ENCODE peak calls at places on chromosome 5, in five cellular contexts. One of them, this sample, is unnamed.

GRCh38 chr5:133195250-133195649 is 143.4 kb downstream of the HSPA4 start:
- DNase-seq in endothelial cell of umbilical vein: no peak
- DNase-seq in A549: no peak
- DNase-seq in breast epithelium: no peak
- DNase-seq in stomach: no peak
- DNase-seq in this sample: no peak

GRCh38 chr5:6525910-6526309 is 77.3 kb downstream of the UBE2QL1 start:
- DNase-seq in breast epithelium: no peak
- DNase-seq in stomach: peak
- DNase-seq in A549: peak
- DNase-seq in endothelial cell of umbilical vein: peak
- DNase-seq in this sample: peak

GRCh38 chr5:125696762-125697161 is 726.4 kb upstream of the GRAMD2B start:
- DNase-seq in A549: peak
- DNase-seq in endothelial cell of umbilical vein: no peak
- DNase-seq in stomach: no peak
- DNase-seq in breast epithelium: no peak
- DNase-seq in this sample: no peak

GRCh38 chr5:4419276-4419675 is 720.9 kb upstream of the ADAMTS16 start:
- DNase-seq in endothelial cell of umbilical vein: no peak
- DNase-seq in A549: no peak
- DNase-seq in stomach: no peak
- DNase-seq in breast epithelium: no peak
- DNase-seq in this sample: no peak

GRCh38 chr5:111486926-111487325 is 25.4 kb downstream of the STARD4 start:
- DNase-seq in breast epithelium: no peak
- DNase-seq in stomach: no peak
- DNase-seq in A549: no peak
- DNase-seq in endothelial cell of umbilical vein: no peak
- DNase-seq in this sample: no peak

GRCh38 chr5:167217097-167217743 is 1074.2 kb upstream of the WWC1 start:
- DNase-seq in breast epithelium: no peak
- DNase-seq in stomach: no peak
- DNase-seq in A549: no peak
- DNase-seq in endothelial cell of umbilical vein: no peak
- DNase-seq in this sample: no peak

GRCh38 chr5:71528206-71528605 is 58.9 kb upstream of the MCCC2 start:
- DNase-seq in stomach: no peak
- DNase-seq in endothelial cell of umbilical vein: no peak
- DNase-seq in A549: no peak
- DNase-seq in breast epithelium: no peak
- DNase-seq in this sample: no peak

GRCh38 chr5:172833691-172834569 is at the start of gene ERGIC1:
- DNase-seq in A549: peak
- DNase-seq in endothelial cell of umbilical vein: peak
- DNase-seq in stomach: peak
- DNase-seq in breast epithelium: peak
- DNase-seq in this sample: peak

GRCh38 chr5:163914911-163915310 is 409.5 kb downstream of the MAT2B start:
- DNase-seq in breast epithelium: no peak
- DNase-seq in A549: no peak
- DNase-seq in stomach: no peak
- DNase-seq in endothelial cell of umbilical vein: no peak
- DNase-seq in this sample: no peak

GRCh38 chr5:108747111-108748009 is at the start of gene FER:
- DNase-seq in breast epithelium: peak
- DNase-seq in endothelial cell of umbilical vein: peak
- DNase-seq in A549: peak
- DNase-seq in stomach: no peak
- DNase-seq in this sample: peak

GRCh38 chr5:134553816-134554215 is 28.3 kb downstream of the JADE2 start:
- DNase-seq in A549: no peak
- DNase-seq in breast epithelium: no peak
- DNase-seq in stomach: no peak
- DNase-seq in endothelial cell of umbilical vein: peak
- DNase-seq in this sample: no peak

GRCh38 chr5:114857951-114858401 is 311.7 kb downstream of the TRIM36 start:
- DNase-seq in endothelial cell of umbilical vein: no peak
- DNase-seq in stomach: no peak
- DNase-seq in breast epithelium: no peak
- DNase-seq in A549: no peak
- DNase-seq in this sample: no peak

GRCh38 chr5:52657231-52657645 is 130.5 kb upstream of the ITGA1 start:
- DNase-seq in breast epithelium: no peak
- DNase-seq in endothelial cell of umbilical vein: peak
- DNase-seq in stomach: no peak
- DNase-seq in A549: peak
- DNase-seq in this sample: peak

GRCh38 chr5:149857499-149857898 is 87.1 kb downstream of the PDE6A start:
- DNase-seq in stomach: peak
- DNase-seq in endothelial cell of umbilical vein: peak
- DNase-seq in breast epithelium: peak
- DNase-seq in A549: peak
- DNase-seq in this sample: peak

GRCh38 chr5:172413601-172414000 is 40.7 kb downstream of the SH3PXD2B start:
- DNase-seq in A549: no peak
- DNase-seq in breast epithelium: no peak
- DNase-seq in stomach: no peak
- DNase-seq in endothelial cell of umbilical vein: no peak
- DNase-seq in this sample: no peak

GRCh38 chr5:168288349-168289245 is 2.8 kb upstream of the WWC1 start:
- DNase-seq in breast epithelium: peak
- DNase-seq in A549: peak
- DNase-seq in stomach: peak
- DNase-seq in endothelial cell of umbilical vein: no peak
- DNase-seq in this sample: no peak

GRCh38 chr5:6504677-6505414 is 56.2 kb downstream of the UBE2QL1 start:
- DNase-seq in endothelial cell of umbilical vein: no peak
- DNase-seq in A549: peak
- DNase-seq in stomach: no peak
- DNase-seq in breast epithelium: no peak
- DNase-seq in this sample: no peak

GRCh38 chr5:119328753-119329602 is 26.8 kb upstream of the TNFAIP8 start:
- DNase-seq in endothelial cell of umbilical vein: no peak
- DNase-seq in A549: no peak
- DNase-seq in breast epithelium: no peak
- DNase-seq in stomach: no peak
- DNase-seq in this sample: no peak

GRCh38 chr5:56011835-56012234 is 17.1 kb upstream of the IL6ST start:
- DNase-seq in stomach: no peak
- DNase-seq in breast epithelium: no peak
- DNase-seq in A549: peak
- DNase-seq in endothelial cell of umbilical vein: peak
- DNase-seq in this sample: no peak

GRCh38 chr5:137142371-137143243 is 356.5 kb downstream of the SPOCK1 start:
- DNase-seq in A549: no peak
- DNase-seq in endothelial cell of umbilical vein: no peak
- DNase-seq in stomach: no peak
- DNase-seq in breast epithelium: peak
- DNase-seq in this sample: peak

GRCh38 chr5:103119067-103119764 is 722 bp downstream of the GIN1 start:
- DNase-seq in A549: no peak
- DNase-seq in stomach: no peak
- DNase-seq in endothelial cell of umbilical vein: no peak
- DNase-seq in breast epithelium: no peak
- DNase-seq in this sample: no peak

GRCh38 chr5:103327893-103328292 is 69.3 kb downstream of the MACIR start:
- DNase-seq in stomach: no peak
- DNase-seq in breast epithelium: no peak
- DNase-seq in A549: no peak
- DNase-seq in endothelial cell of umbilical vein: no peak
- DNase-seq in this sample: no peak

GRCh38 chr5:2482778-2483177 is 268.7 kb downstream of the IRX2 start:
- DNase-seq in endothelial cell of umbilical vein: no peak
- DNase-seq in stomach: no peak
- DNase-seq in A549: no peak
- DNase-seq in breast epithelium: no peak
- DNase-seq in this sample: no peak

GRCh38 chr5:139131881-139132480 is 66.2 kb downstream of the SIL1 start:
- DNase-seq in stomach: no peak
- DNase-seq in endothelial cell of umbilical vein: no peak
- DNase-seq in A549: no peak
- DNase-seq in breast epithelium: no peak
- DNase-seq in this sample: no peak
- TF ChIP-seq POLR2A in stomach: no peak
- TF ChIP-seq POLR2A in endothelial cell of umbilical vein: no peak
- TF ChIP-seq POLR2A in A549: no peak
- TF ChIP-seq POLR2A in breast epithelium: no peak
- TF ChIP-seq POLR2A in this sample: no peak

GRCh38 chr5:96778409-96778808 is 29.3 kb downstream of the ERAP1 start:
- DNase-seq in stomach: no peak
- DNase-seq in endothelial cell of umbilical vein: no peak
- DNase-seq in breast epithelium: no peak
- DNase-seq in A549: no peak
- DNase-seq in this sample: no peak

GRCh38 chr5:96775050-96775449 is 32.7 kb downstream of the ERAP1 start:
- DNase-seq in breast epithelium: no peak
- DNase-seq in A549: no peak
- DNase-seq in endothelial cell of umbilical vein: no peak
- DNase-seq in stomach: no peak
- DNase-seq in this sample: no peak

GRCh38 chr5:96776606-96777005 is 31.1 kb downstream of the ERAP1 start:
- DNase-seq in endothelial cell of umbilical vein: peak
- DNase-seq in breast epithelium: no peak
- DNase-seq in A549: no peak
- DNase-seq in stomach: no peak
- DNase-seq in this sample: no peak

GRCh38 chr5:96772542-96772941 is 35.2 kb downstream of the ERAP1 start:
- DNase-seq in A549: no peak
- DNase-seq in stomach: no peak
- DNase-seq in endothelial cell of umbilical vein: no peak
- DNase-seq in breast epithelium: no peak
- DNase-seq in this sample: no peak

GRCh38 chr5:96775689-96776088 is 32.1 kb downstream of the ERAP1 start:
- DNase-seq in A549: no peak
- DNase-seq in stomach: no peak
- DNase-seq in endothelial cell of umbilical vein: no peak
- DNase-seq in breast epithelium: no peak
- DNase-seq in this sample: no peak
- TF ChIP-seq POLR2A in A549: no peak
- TF ChIP-seq POLR2A in stomach: no peak
- TF ChIP-seq POLR2A in endothelial cell of umbilical vein: no peak
- TF ChIP-seq POLR2A in breast epithelium: no peak
- TF ChIP-seq POLR2A in this sample: no peak

GRCh38 chr5:31728039-31728438 is 89.1 kb downstream of the PDZD2 start:
- DNase-seq in stomach: no peak
- DNase-seq in endothelial cell of umbilical vein: no peak
- DNase-seq in A549: no peak
- DNase-seq in breast epithelium: no peak
- DNase-seq in this sample: no peak
- TF ChIP-seq POLR2A in stomach: no peak
- TF ChIP-seq POLR2A in endothelial cell of umbilical vein: no peak
- TF ChIP-seq POLR2A in A549: no peak
- TF ChIP-seq POLR2A in breast epithelium: no peak
- TF ChIP-seq POLR2A in this sample: no peak

DNA sequence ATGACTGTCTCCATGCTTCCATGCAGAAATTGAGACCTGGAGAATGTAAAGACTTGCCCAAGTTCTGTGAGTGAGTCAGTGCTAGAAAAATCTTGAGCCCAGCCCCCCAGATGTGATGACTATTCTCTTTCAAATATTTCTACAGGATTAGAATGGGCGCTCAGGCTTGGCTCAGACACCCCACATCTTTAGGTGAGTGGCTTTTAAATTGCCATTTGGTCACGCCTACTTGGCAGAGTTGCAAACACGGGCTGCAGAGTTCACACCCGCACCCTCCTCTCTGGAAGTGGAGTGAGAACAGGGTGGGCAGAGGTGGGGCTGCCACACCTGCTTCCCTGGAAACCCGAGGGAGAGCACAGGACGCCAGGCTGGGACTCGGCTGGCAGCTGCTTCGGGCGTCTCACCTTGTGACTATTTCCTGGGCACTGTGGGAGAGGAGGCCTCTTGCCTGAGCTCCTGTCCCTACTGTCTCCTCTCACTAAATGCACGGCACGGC is 37.6 kb downstream of the ROPN1L start:
- DNase-seq in stomach: peak
- DNase-seq in breast epithelium: no peak
- DNase-seq in A549: peak
- DNase-seq in endothelial cell of umbilical vein: no peak
- DNase-seq in this sample: peak
- TF ChIP-seq POLR2A in stomach: no peak
- TF ChIP-seq POLR2A in breast epithelium: no peak
- TF ChIP-seq POLR2A in A549: no peak
- TF ChIP-seq POLR2A in endothelial cell of umbilical vein: no peak
- TF ChIP-seq POLR2A in this sample: no peak